ENCODE peak calls at places on chromosome 3, in six cellular contexts. N is stimulated activated naive CD4-positive, alpha-beta T cell; E is iPS DF 6.9; T is DMS153; C is NCI-H774; U is M059J. X is an unnamed sample.
A peak's percentile ranks its signal among the peaks of the same experiment; 100 is the strongest.

GRCh38 chr3:112388972-112389371 is 56.0 kb downstream of the CD200 start:
- DNase-seq in N (no peak), E (no peak), T (no peak), C (no peak), U (no peak), X (no peak)

GRCh38 chr3:152835311-152836102 is 576 bp downstream of the P2RY1 start:
- DNase-seq in N (no peak), E (no peak), T (no peak), C (no peak), U (peak; percentile 15), X (peak; percentile 71)

GRCh38 chr3:151403246-151403645 is 18.7 kb upstream of the P2RY12 start:
- DNase-seq in N (no peak), E (no peak), T (no peak), C (no peak), U (peak; percentile 89), X (no peak)

GRCh38 chr3:8756671-8757070 is 12.7 kb downstream of the OXTR start:
- DNase-seq in N (no peak), E (no peak), T (no peak), C (no peak), U (no peak), X (no peak)

GRCh38 chr3:143119974-143120715 is 574 bp downstream of the CHST2 start:
- DNase-seq in N (peak; percentile 60), E (no peak), T (no peak), C (no peak), U (peak; percentile 41), X (peak; percentile 57)

GRCh38 chr3:144324061-144324460 is 352.4 kb downstream of the DIPK2A start:
- DNase-seq in N (no peak), E (no peak), T (peak; percentile 48), C (no peak), U (no peak), X (no peak)

GRCh38 chr3:108006901-108007331 is 83.9 kb downstream of the CD47 start:
- DNase-seq in N (no peak), E (no peak), T (no peak), C (no peak), U (no peak), X (no peak)

GRCh38 chr3:149415484-149415883 is 38.0 kb upstream of the TM4SF1 start:
- DNase-seq in N (no peak), E (no peak), T (no peak), C (no peak), U (peak; percentile 73), X (no peak)

GRCh38 chr3:183534249-183534648 is 21.3 kb downstream of the KLHL6 start:
- DNase-seq in N (no peak), E (no peak), T (no peak), C (no peak), U (peak; percentile 48), X (no peak)

GRCh38 chr3:133169669-133170068 is 131.5 kb downstream of the TMEM108 start:
- DNase-seq in N (no peak), E (no peak), T (no peak), C (no peak), U (no peak), X (no peak)

GRCh38 chr3:11709782-11710181 is 66.1 kb upstream of the VGLL4 start:
- DNase-seq in N (no peak), E (no peak), T (no peak), C (no peak), U (no peak), X (no peak)

GRCh38 chr3:117589454-117589853 is 879.9 kb downstream of the TUSC7 start:
- DNase-seq in N (no peak), E (no peak), T (peak; percentile 50), C (no peak), U (peak; percentile 3), X (no peak)

GRCh38 chr3:8536106-8537052 is 34.8 kb downstream of the LMCD1 start:
- DNase-seq in N (no peak), E (no peak), T (no peak), C (no peak), U (peak; percentile 52), X (no peak)

GRCh38 chr3:11371758-11372157 is 99.6 kb downstream of the ATG7 start:
- DNase-seq in N (no peak), E (no peak), T (no peak), C (peak; percentile 58), U (no peak), X (no peak)

GRCh38 chr3:107241217-107241616 is 136.0 kb upstream of the CCDC54 start:
- DNase-seq in N (no peak), E (no peak), T (no peak), C (peak; percentile 38), U (peak; percentile 77), X (peak; percentile 37)

GRCh38 chr3:120798346-120798745 is 55.8 kb downstream of the GTF2E1 start:
- DNase-seq in N (no peak), E (no peak), T (no peak), C (no peak), U (no peak), X (no peak)

GRCh38 chr3:140180603-140181002 is 245.6 kb downstream of the CLSTN2 start:
- DNase-seq in N (no peak), E (no peak), T (peak; percentile 65), C (peak; percentile 55), U (no peak), X (no peak)

GRCh38 chr3:42688487-42689420 is 3.4 kb downstream of the KLHL40 start:
- DNase-seq in N (no peak), E (no peak), T (no peak), C (no peak), U (no peak), X (no peak)

GRCh38 chr3:128424508-128425069 is 42.1 kb downstream of the DNAJB8 start:
- DNase-seq in N (no peak), E (no peak), T (no peak), C (no peak), U (peak; percentile 90), X (no peak)

GRCh38 chr3:184386047-184386806 is 6.4 kb downstream of the CHRD start:
- DNase-seq in N (no peak), E (no peak), T (no peak), C (no peak), U (no peak), X (no peak)

GRCh38 chr3:173553635-173554280 is 156.2 kb downstream of the NLGN1 start:
- DNase-seq in N (no peak), E (peak; percentile 33), T (peak; percentile 7), C (peak; percentile 7), U (peak; percentile 66), X (no peak)